ENCODE peak calls at places on chromosomes 11 and 22, in nine cellular contexts. One of them, this sample, is unnamed.

GRCh38 chr11:2531277-2531986 is 86.6 kb downstream of the KCNQ1 start:
- DNase-seq in ovary: peak
- DNase-seq in lower leg skin: peak
- DNase-seq in pancreas: peak
- DNase-seq in Caco-2: peak
- DNase-seq in WTC11: peak
- DNase-seq in fibroblast of mammary gland: peak
- DNase-seq in HCT116: peak
- DNase-seq in K562: peak
- DNase-seq in this sample: peak

GRCh38 chr11:7004482-7004881 is 15.7 kb downstream of the ZNF214 start:
- DNase-seq in ovary: no peak
- DNase-seq in lower leg skin: no peak
- DNase-seq in pancreas: no peak
- DNase-seq in Caco-2: no peak
- DNase-seq in WTC11: no peak
- DNase-seq in fibroblast of mammary gland: peak
- DNase-seq in HCT116: no peak
- DNase-seq in K562: peak
- DNase-seq in this sample: no peak

GRCh38 chr22:40410272-40410671 is 39.9 kb downstream of the SGSM3 start:
- DNase-seq in ovary: no peak
- DNase-seq in lower leg skin: no peak
- DNase-seq in pancreas: no peak
- DNase-seq in Caco-2: no peak
- DNase-seq in WTC11: no peak
- DNase-seq in fibroblast of mammary gland: no peak
- DNase-seq in HCT116: no peak
- DNase-seq in K562: no peak
- DNase-seq in this sample: no peak

GRCh38 chr11:111173221-111173620 is 72.3 kb upstream of the POU2AF2 start:
- DNase-seq in ovary: no peak
- DNase-seq in lower leg skin: no peak
- DNase-seq in pancreas: no peak
- DNase-seq in Caco-2: no peak
- DNase-seq in WTC11: no peak
- DNase-seq in fibroblast of mammary gland: no peak
- DNase-seq in HCT116: no peak
- DNase-seq in K562: no peak
- DNase-seq in this sample: no peak

GRCh38 chr11:57513911-57514537 is 1.5 kb downstream of the SLC43A1 start:
- DNase-seq in ovary: peak
- DNase-seq in lower leg skin: peak
- DNase-seq in pancreas: peak
- DNase-seq in Caco-2: peak
- DNase-seq in WTC11: peak
- DNase-seq in fibroblast of mammary gland: peak
- DNase-seq in HCT116: no peak
- DNase-seq in K562: peak
- DNase-seq in this sample: peak

GRCh38 chr11:74339619-74340018 is 28.2 kb upstream of the P4HA3 start:
- DNase-seq in ovary: no peak
- DNase-seq in lower leg skin: no peak
- DNase-seq in pancreas: no peak
- DNase-seq in Caco-2: no peak
- DNase-seq in WTC11: no peak
- DNase-seq in fibroblast of mammary gland: no peak
- DNase-seq in HCT116: no peak
- DNase-seq in K562: no peak
- DNase-seq in this sample: no peak

GRCh38 chr11:71120346-71120963 is 131.9 kb downstream of the SHANK2 start:
- DNase-seq in ovary: no peak
- DNase-seq in lower leg skin: no peak
- DNase-seq in pancreas: peak
- DNase-seq in Caco-2: peak
- DNase-seq in WTC11: peak
- DNase-seq in fibroblast of mammary gland: peak
- DNase-seq in HCT116: peak
- DNase-seq in K562: peak
- DNase-seq in this sample: peak

GRCh38 chr11:125679397-125679796 is 1.2 kb downstream of the ACRV1 start:
- DNase-seq in ovary: no peak
- DNase-seq in lower leg skin: no peak
- DNase-seq in pancreas: no peak
- DNase-seq in Caco-2: no peak
- DNase-seq in WTC11: no peak
- DNase-seq in fibroblast of mammary gland: peak
- DNase-seq in HCT116: peak
- DNase-seq in K562: no peak
- DNase-seq in this sample: no peak

GRCh38 chr11:78187366-78188011 is 937 bp downstream of the KCTD21 start:
- DNase-seq in ovary: no peak
- DNase-seq in lower leg skin: no peak
- DNase-seq in pancreas: no peak
- DNase-seq in Caco-2: no peak
- DNase-seq in WTC11: no peak
- DNase-seq in fibroblast of mammary gland: peak
- DNase-seq in HCT116: no peak
- DNase-seq in K562: no peak
- DNase-seq in this sample: no peak

GRCh38 chr11:55795256-55795655 is at the start of gene OR5D14:
- DNase-seq in ovary: no peak
- DNase-seq in lower leg skin: no peak
- DNase-seq in pancreas: no peak
- DNase-seq in Caco-2: no peak
- DNase-seq in WTC11: no peak
- DNase-seq in fibroblast of mammary gland: no peak
- DNase-seq in HCT116: no peak
- DNase-seq in K562: no peak
- DNase-seq in this sample: no peak

GRCh38 chr11:118917488-118918127 is 8.1 kb downstream of the BCL9L start:
- DNase-seq in ovary: peak
- DNase-seq in lower leg skin: peak
- DNase-seq in pancreas: peak
- DNase-seq in Caco-2: peak
- DNase-seq in WTC11: no peak
- DNase-seq in fibroblast of mammary gland: peak
- DNase-seq in HCT116: no peak
- DNase-seq in K562: no peak
- DNase-seq in this sample: no peak

GRCh38 chr11:57764972-57765371 is 3.4 kb downstream of the CTNND1 start:
- DNase-seq in ovary: no peak
- DNase-seq in lower leg skin: no peak
- DNase-seq in pancreas: no peak
- DNase-seq in Caco-2: no peak
- DNase-seq in WTC11: no peak
- DNase-seq in fibroblast of mammary gland: no peak
- DNase-seq in HCT116: no peak
- DNase-seq in K562: peak
- DNase-seq in this sample: no peak

GRCh38 chr22:46079861-46080821 is 70.2 kb upstream of the PPARA start:
- DNase-seq in ovary: no peak
- DNase-seq in lower leg skin: peak
- DNase-seq in pancreas: peak
- DNase-seq in Caco-2: no peak
- DNase-seq in WTC11: peak
- DNase-seq in fibroblast of mammary gland: peak
- DNase-seq in HCT116: no peak
- DNase-seq in K562: no peak
- DNase-seq in this sample: no peak

GRCh38 chr11:17574141-17574798 is 27.2 kb downstream of the OTOG start:
- DNase-seq in ovary: no peak
- DNase-seq in lower leg skin: peak
- DNase-seq in pancreas: peak
- DNase-seq in Caco-2: no peak
- DNase-seq in WTC11: peak
- DNase-seq in fibroblast of mammary gland: no peak
- DNase-seq in HCT116: no peak
- DNase-seq in K562: no peak
- DNase-seq in this sample: no peak

GRCh38 chr11:61913699-61914395 is 3.5 kb downstream of the RAB3IL1 start:
- DNase-seq in ovary: peak
- DNase-seq in lower leg skin: peak
- DNase-seq in pancreas: no peak
- DNase-seq in Caco-2: no peak
- DNase-seq in WTC11: no peak
- DNase-seq in fibroblast of mammary gland: no peak
- DNase-seq in HCT116: no peak
- DNase-seq in K562: no peak
- DNase-seq in this sample: no peak

GRCh38 chr22:49826603-49827306 is 918 bp downstream of the BRD1 start:
- DNase-seq in ovary: peak
- DNase-seq in lower leg skin: peak
- DNase-seq in pancreas: no peak
- DNase-seq in Caco-2: peak
- DNase-seq in WTC11: no peak
- DNase-seq in fibroblast of mammary gland: peak
- DNase-seq in HCT116: no peak
- DNase-seq in K562: peak
- DNase-seq in this sample: peak

GRCh38 chr11:58905716-58906547 is 33.4 kb upstream of the GLYATL1 start:
- DNase-seq in ovary: no peak
- DNase-seq in lower leg skin: peak
- DNase-seq in pancreas: peak
- DNase-seq in Caco-2: no peak
- DNase-seq in WTC11: peak
- DNase-seq in fibroblast of mammary gland: peak
- DNase-seq in HCT116: no peak
- DNase-seq in K562: no peak
- DNase-seq in this sample: peak

GRCh38 chr11:127042445-127042844 is 41.9 kb upstream of the KIRREL3 start:
- DNase-seq in ovary: no peak
- DNase-seq in lower leg skin: no peak
- DNase-seq in pancreas: no peak
- DNase-seq in Caco-2: no peak
- DNase-seq in WTC11: no peak
- DNase-seq in fibroblast of mammary gland: peak
- DNase-seq in HCT116: no peak
- DNase-seq in K562: no peak
- DNase-seq in this sample: no peak

DNA sequence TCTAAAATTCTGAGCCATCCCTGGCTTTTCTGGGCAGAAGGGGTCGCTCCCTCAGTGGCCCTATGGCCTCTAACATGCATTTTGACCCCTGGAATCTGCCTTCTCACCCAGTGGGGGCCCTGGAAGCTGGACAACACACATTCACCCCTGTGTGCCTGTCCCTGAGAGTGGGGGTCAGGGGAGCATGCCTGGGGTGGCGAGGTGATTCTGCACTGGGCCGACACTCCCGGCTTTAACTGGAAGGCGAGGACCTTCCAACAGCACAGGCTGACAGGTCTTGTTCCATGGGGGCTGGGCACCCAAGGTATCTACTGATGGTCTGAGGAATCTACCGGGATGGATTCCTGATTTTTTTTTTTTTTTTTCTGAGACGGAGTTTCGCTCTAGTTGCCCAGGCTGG is 10.7 kb downstream of the PPM1F start:
- DNase-seq in ovary: no peak
- DNase-seq in lower leg skin: no peak
- DNase-seq in pancreas: peak
- DNase-seq in Caco-2: no peak
- DNase-seq in WTC11: no peak
- DNase-seq in fibroblast of mammary gland: no peak
- DNase-seq in HCT116: no peak
- DNase-seq in K562: no peak
- DNase-seq in this sample: no peak
- TF ChIP-seq CTCF in ovary: no peak
- TF ChIP-seq CTCF in lower leg skin: no peak
- TF ChIP-seq CTCF in pancreas: no peak
- TF ChIP-seq CTCF in Caco-2: no peak
- TF ChIP-seq CTCF in WTC11: no peak
- TF ChIP-seq CTCF in fibroblast of mammary gland: no peak
- TF ChIP-seq CTCF in HCT116: no peak
- TF ChIP-seq CTCF in K562: no peak
- TF ChIP-seq CTCF in this sample: no peak

GRCh38 chr11:568306-569259 is 7.7 kb upstream of the PHRF1 start:
- DNase-seq in ovary: peak
- DNase-seq in lower leg skin: peak
- DNase-seq in pancreas: peak
- DNase-seq in Caco-2: peak
- DNase-seq in WTC11: peak
- DNase-seq in fibroblast of mammary gland: peak
- DNase-seq in HCT116: peak
- DNase-seq in K562: peak
- DNase-seq in this sample: peak
- TF ChIP-seq CTCF in ovary: peak
- TF ChIP-seq CTCF in lower leg skin: no peak
- TF ChIP-seq CTCF in pancreas: no peak
- TF ChIP-seq CTCF in Caco-2: no peak
- TF ChIP-seq CTCF in WTC11: no peak
- TF ChIP-seq CTCF in fibroblast of mammary gland: no peak
- TF ChIP-seq CTCF in HCT116: no peak
- TF ChIP-seq CTCF in K562: no peak
- TF ChIP-seq CTCF in this sample: no peak

GRCh38 chr11:19808076-19808911 is 95.7 kb downstream of the NAV2 start:
- DNase-seq in ovary: no peak
- DNase-seq in lower leg skin: no peak
- DNase-seq in pancreas: no peak
- DNase-seq in Caco-2: no peak
- DNase-seq in WTC11: no peak
- DNase-seq in fibroblast of mammary gland: no peak
- DNase-seq in HCT116: no peak
- DNase-seq in K562: no peak
- DNase-seq in this sample: no peak
- TF ChIP-seq CTCF in ovary: no peak
- TF ChIP-seq CTCF in lower leg skin: no peak
- TF ChIP-seq CTCF in pancreas: no peak
- TF ChIP-seq CTCF in Caco-2: peak
- TF ChIP-seq CTCF in WTC11: no peak
- TF ChIP-seq CTCF in fibroblast of mammary gland: peak
- TF ChIP-seq CTCF in HCT116: peak
- TF ChIP-seq CTCF in K562: no peak
- TF ChIP-seq CTCF in this sample: no peak

DNA sequence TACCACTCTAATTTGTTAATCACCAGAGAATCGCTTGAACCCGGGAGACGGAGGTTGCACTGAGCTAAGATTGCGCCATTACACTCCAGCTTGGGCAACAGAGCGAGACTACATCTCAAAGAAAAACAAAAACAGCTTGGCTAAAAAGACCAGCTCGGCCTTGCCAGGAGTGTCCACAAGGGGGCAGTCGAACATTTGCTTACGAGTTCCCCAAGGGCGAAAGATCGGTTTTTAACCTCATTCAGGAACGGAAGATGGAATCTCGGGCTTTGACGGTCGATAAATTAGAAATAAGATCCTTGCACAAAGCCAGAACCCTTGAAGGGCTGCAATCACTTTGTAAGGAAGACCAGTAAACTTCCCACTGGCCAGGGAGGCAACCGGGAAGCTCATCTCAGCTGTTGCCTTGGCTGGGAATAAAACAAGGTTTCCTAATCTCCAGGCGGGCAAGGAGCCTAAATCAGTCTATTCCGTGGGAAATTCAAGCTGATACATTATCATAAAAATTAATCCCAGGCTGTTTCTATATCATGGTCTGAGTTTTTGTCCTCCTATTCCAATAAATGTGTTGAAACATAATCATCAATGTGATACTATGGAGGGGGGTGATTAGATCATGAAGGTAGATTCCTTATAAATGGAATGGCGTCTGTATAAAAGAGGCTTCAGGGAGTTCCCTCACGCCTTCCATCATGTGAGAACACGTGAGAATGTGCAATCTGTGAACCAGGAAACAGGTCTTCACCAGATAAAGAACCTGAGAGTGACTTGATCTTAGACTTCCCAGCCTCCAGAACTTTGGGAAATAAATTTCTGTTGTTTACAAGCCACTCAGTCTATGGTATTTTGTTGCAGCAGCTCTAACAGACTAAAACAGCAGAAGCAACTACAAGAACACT is 14.9 kb upstream of the SLC29A2 start:
- DNase-seq in ovary: peak
- DNase-seq in lower leg skin: peak
- DNase-seq in pancreas: peak
- DNase-seq in Caco-2: peak
- DNase-seq in WTC11: peak
- DNase-seq in fibroblast of mammary gland: peak
- DNase-seq in HCT116: peak
- DNase-seq in K562: peak
- DNase-seq in this sample: peak
- TF ChIP-seq CTCF in ovary: peak
- TF ChIP-seq CTCF in lower leg skin: no peak
- TF ChIP-seq CTCF in pancreas: peak
- TF ChIP-seq CTCF in Caco-2: peak
- TF ChIP-seq CTCF in WTC11: peak
- TF ChIP-seq CTCF in fibroblast of mammary gland: peak
- TF ChIP-seq CTCF in HCT116: peak
- TF ChIP-seq CTCF in K562: peak
- TF ChIP-seq CTCF in this sample: peak